ENCODE peak calls at places on chromosomes 3 and 15, in seven cellular contexts. U is AG04450, K is brain microvascular endothelial cell, T is mucosa of descending colon, G is A549, H is AG10803, M is cardiac muscle cell. F is an unnamed sample.

GRCh38 chr15:48877630-48878595 is at the start of gene EID1:
- DNase-seq in U (peak), K (peak), T (peak), G (peak), H (peak), M (peak), F (peak)

GRCh38 chr3:155252535-155252934 is 40.9 kb downstream of the STRIT1 start:
- DNase-seq in U (no peak), K (peak), T (no peak), G (no peak), H (peak), M (no peak), F (no peak)

GRCh38 chr15:92636950-92637481 is 18.6 kb downstream of the FAM174B start:
- DNase-seq in U (no peak), K (no peak), T (peak), G (no peak), H (no peak), M (no peak), F (peak)

GRCh38 chr3:171498921-171499320 is 38.7 kb upstream of the TNIK start:
- DNase-seq in U (no peak), K (no peak), T (no peak), G (no peak), H (no peak), M (no peak), F (no peak)

GRCh38 chr15:35289029-35289617 is 204.0 kb upstream of the NANOGP8 start:
- DNase-seq in U (peak), K (peak), T (peak), G (peak), H (peak), M (peak), F (peak)

GRCh38 chr15:85414991-85415390 is 34.6 kb downstream of the AKAP13 start:
- DNase-seq in U (no peak), K (no peak), T (no peak), G (no peak), H (no peak), M (no peak), F (no peak)

GRCh38 chr3:13866406-13866965 is 13.4 kb downstream of the WNT7A start:
- DNase-seq in U (no peak), K (no peak), T (no peak), G (no peak), H (no peak), M (no peak), F (no peak)

GRCh38 chr3:14166877-14167605 is 11.4 kb downstream of the XPC start:
- DNase-seq in U (no peak), K (no peak), T (no peak), G (no peak), H (no peak), M (no peak), F (no peak)

GRCh38 chr3:4820296-4821121 is 158.7 kb upstream of the BHLHE40 start:
- DNase-seq in U (no peak), K (no peak), T (no peak), G (no peak), H (no peak), M (no peak), F (no peak)

GRCh38 chr3:70849911-70850699 is 537.7 kb upstream of the MDFIC2 start:
- DNase-seq in U (peak), K (peak), T (no peak), G (peak), H (peak), M (no peak), F (no peak)

GRCh38 chr15:73633991-73634495 is 854 bp upstream of the NPTN start:
- DNase-seq in U (peak), K (peak), T (no peak), G (peak), H (peak), M (no peak), F (no peak)

GRCh38 chr3:96863129-96863740 is 48.8 kb downstream of the EPHA6 start:
- DNase-seq in U (no peak), K (peak), T (peak), G (no peak), H (peak), M (peak), F (peak)

GRCh38 chr15:51088585-51088984 is 6.1 kb downstream of the TNFAIP8L3 start:
- DNase-seq in U (no peak), K (no peak), T (no peak), G (no peak), H (no peak), M (no peak), F (no peak)

GRCh38 chr3:157088506-157089454 is 71.2 kb downstream of the CCNL1 start:
- DNase-seq in U (peak), K (peak), T (peak), G (peak), H (peak), M (peak), F (peak)

GRCh38 chr15:31459011-31459748 is 132.5 kb downstream of the KLF13 start:
- DNase-seq in U (no peak), K (peak), T (peak), G (no peak), H (no peak), M (no peak), F (peak)
- H3K4me3 ChIP-seq in U (no peak), K (no peak), T (no peak), G (no peak), H (no peak), M (no peak), F (peak)

GRCh38 chr3:158911586-158911985 is 109.7 kb downstream of the MFSD1 start:
- DNase-seq in U (no peak), K (no peak), T (no peak), G (no peak), H (no peak), M (no peak), F (no peak)

GRCh38 chr3:158912188-158912587 is 110.3 kb downstream of the MFSD1 start:
- DNase-seq in U (no peak), K (no peak), T (no peak), G (no peak), H (no peak), M (no peak), F (no peak)

GRCh38 chr3:158909870-158910269 is 108.0 kb downstream of the MFSD1 start:
- DNase-seq in U (no peak), K (peak), T (no peak), G (no peak), H (peak), M (no peak), F (no peak)

GRCh38 chr3:158906749-158907148 is 104.9 kb downstream of the MFSD1 start:
- DNase-seq in U (no peak), K (no peak), T (no peak), G (no peak), H (no peak), M (no peak), F (no peak)

DNA sequence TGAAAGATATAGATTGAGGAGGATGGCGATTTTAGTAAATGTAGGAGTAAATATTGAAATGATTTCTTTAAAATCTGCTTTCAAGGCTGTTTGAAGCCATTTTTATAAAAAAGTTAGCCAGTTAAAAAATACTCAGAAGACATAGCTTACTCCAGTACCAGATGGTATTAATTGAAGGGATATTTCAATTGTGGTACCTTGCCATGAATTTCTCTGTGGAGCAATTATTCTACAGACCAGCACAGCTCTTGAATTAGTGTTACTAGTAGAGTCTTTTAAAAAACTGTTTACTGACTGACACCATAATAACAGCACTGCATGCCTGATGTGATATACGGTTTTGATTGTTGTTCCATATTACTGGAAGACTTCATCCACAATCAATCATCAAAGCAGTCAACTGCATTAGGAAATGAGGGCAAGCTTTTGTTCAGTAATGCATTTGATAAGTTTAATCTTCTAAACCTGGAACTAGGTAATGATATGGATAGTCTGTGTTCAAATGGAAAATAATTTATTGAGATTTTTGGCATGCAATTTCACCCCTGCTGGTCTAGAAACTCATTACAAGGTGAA is 106.4 kb downstream of the MFSD1 start:
- DNase-seq in U (no peak), K (no peak), T (no peak), G (no peak), H (peak), M (no peak), F (no peak)
- TF ChIP-seq CTCF in U (no peak), K (no peak), T (no peak), G (no peak), H (peak), M (no peak), F (no peak)

GRCh38 chr3:119834754-119835365 is 53.0 kb downstream of the NR1I2 start:
- DNase-seq in U (no peak), K (no peak), T (no peak), G (no peak), H (no peak), M (no peak), F (no peak)

GRCh38 chr3:119827209-119827608 is 45.3 kb downstream of the NR1I2 start:
- DNase-seq in U (no peak), K (no peak), T (no peak), G (no peak), H (no peak), M (no peak), F (no peak)

GRCh38 chr3:119829431-119829830 is 47.5 kb downstream of the NR1I2 start:
- DNase-seq in U (no peak), K (no peak), T (no peak), G (no peak), H (no peak), M (no peak), F (no peak)

GRCh38 chr3:119831022-119831421 is 49.1 kb downstream of the NR1I2 start:
- DNase-seq in U (no peak), K (no peak), T (no peak), G (no peak), H (no peak), M (no peak), F (no peak)

GRCh38 chr3:119831941-119832371 is 50.1 kb downstream of the NR1I2 start:
- DNase-seq in U (peak), K (peak), T (no peak), G (no peak), H (peak), M (no peak), F (no peak)
- H3K4me3 ChIP-seq in U (no peak), K (no peak), T (no peak), G (no peak), H (no peak), M (no peak), F (no peak)

GRCh38 chr15:32956006-32956405 is 238.2 kb downstream of the GREM1 start:
- DNase-seq in U (peak), K (peak), T (peak), G (peak), H (peak), M (peak), F (peak)
- TF ChIP-seq CTCF in U (peak), K (peak), T (no peak), G (peak), H (peak), M (peak), F (peak)

GRCh38 chr15:67548862-67549651 is 6.6 kb downstream of the MAP2K5 start:
- DNase-seq in U (no peak), K (peak), T (peak), G (no peak), H (no peak), M (peak), F (no peak)
- H3K4me3 ChIP-seq in U (no peak), K (no peak), T (no peak), G (no peak), H (no peak), M (no peak), F (no peak)

GRCh38 chr15:25407950-25408349 is 30.9 kb downstream of the UBE3A start:
- DNase-seq in U (no peak), K (no peak), T (no peak), G (no peak), H (no peak), M (no peak), F (no peak)
- TF ChIP-seq CTCF in U (no peak), K (no peak), T (no peak), G (no peak), H (no peak), M (no peak), F (no peak)

GRCh38 chr3:94032187-94032586 is 3.8 kb upstream of the STX19 start:
- DNase-seq in U (peak), K (no peak), T (no peak), G (no peak), H (peak), M (no peak), F (no peak)

GRCh38 chr3:94026623-94027022 is 1.8 kb downstream of the STX19 start:
- DNase-seq in U (no peak), K (no peak), T (no peak), G (no peak), H (no peak), M (no peak), F (no peak)

GRCh38 chr3:94024385-94024784 is 4.0 kb downstream of the STX19 start:
- DNase-seq in U (no peak), K (no peak), T (peak), G (no peak), H (peak), M (no peak), F (no peak)

DNA sequence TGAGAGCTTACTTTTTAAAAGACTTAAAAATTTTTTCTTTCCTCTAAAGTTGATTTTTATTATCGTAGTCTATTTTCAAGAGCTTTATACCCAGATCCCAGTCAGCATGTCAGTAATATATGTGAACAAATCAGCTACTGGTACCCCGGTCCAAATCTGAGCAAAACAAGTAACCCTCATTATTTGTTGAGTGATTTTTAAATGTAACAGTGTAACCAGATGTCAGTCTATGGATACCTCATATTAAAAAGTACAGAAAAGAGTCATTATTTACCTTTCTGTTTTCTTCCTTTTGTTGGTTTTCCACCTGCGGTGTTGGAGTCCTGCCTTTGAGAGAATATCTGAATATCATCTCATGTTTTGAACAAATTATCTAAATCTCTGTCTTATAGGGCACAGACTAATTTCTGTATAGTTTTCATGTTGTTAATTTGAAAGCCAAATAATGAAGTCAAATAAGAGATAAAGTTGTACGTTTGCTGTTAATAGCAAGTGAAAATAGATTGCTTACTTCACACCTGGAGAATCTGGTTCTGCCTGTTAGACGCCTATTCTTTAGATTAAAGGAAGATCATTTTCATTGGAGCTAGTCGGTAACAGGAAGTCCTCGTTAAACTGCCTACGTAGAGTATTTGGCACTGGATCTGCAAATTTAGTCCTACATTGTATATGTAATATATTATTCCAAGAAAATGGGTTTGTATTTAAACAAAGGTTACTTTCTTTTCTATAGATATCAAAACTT is at the start of gene STX19:
- DNase-seq in U (no peak), K (no peak), T (peak), G (no peak), H (no peak), M (no peak), F (no peak)
- H3K4me3 ChIP-seq in U (no peak), K (no peak), T (peak), G (no peak), H (no peak), M (no peak), F (no peak)

GRCh38 chr3:8761866-8762265 is 7.5 kb downstream of the OXTR start:
- DNase-seq in U (no peak), K (no peak), T (no peak), G (no peak), H (no peak), M (no peak), F (no peak)

GRCh38 chr3:8757551-8758518 is 11.6 kb downstream of the OXTR start:
- DNase-seq in U (no peak), K (peak), T (no peak), G (no peak), H (peak), M (no peak), F (peak)

GRCh38 chr3:8759038-8759755 is 10.2 kb downstream of the OXTR start:
- DNase-seq in U (no peak), K (no peak), T (no peak), G (no peak), H (peak), M (no peak), F (no peak)

GRCh38 chr3:8760506-8760905 is 8.9 kb downstream of the OXTR start:
- DNase-seq in U (no peak), K (no peak), T (no peak), G (no peak), H (no peak), M (no peak), F (no peak)

DNA sequence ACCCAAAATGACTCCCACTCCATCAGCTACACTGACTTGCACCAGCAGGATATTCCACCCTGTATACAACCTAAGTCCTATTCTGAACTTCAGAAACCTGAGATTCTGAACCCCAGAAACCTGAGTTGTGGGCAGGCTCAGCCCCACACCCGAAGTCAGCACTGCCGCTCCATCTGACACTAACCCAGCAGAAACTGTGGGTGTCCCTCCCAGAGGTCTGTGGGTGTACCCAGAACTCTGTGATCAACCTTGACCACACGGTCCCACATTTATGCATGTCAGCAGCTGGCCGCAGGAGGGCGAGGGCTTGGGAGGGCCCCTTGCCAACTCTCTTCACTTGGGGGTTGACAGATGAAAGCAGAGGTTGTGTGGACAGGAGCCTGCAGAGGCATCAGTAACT is 9.3 kb downstream of the OXTR start:
- DNase-seq in U (no peak), K (no peak), T (no peak), G (no peak), H (no peak), M (no peak), F (no peak)
- TF ChIP-seq CTCF in U (no peak), K (no peak), T (no peak), G (no peak), H (no peak), M (no peak), F (no peak)

DNA sequence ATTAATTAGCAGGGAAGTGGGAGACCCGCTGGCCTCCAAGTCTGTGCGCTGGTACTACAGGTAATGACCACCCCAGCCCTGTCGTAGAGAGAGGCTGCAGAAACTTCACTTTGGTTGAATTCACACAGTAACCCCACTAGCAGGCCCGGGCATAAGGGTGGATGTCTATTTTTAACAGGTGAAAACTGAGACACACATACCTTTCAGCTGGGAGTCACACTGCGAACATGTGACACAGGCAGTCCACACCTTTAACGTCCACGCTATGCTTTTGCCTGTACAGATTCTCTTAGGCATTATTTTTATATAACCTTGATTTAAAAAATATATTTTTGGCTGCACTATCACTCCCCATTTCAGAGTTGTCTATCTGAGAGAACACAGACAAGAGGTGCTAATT is 3.9 kb downstream of the LRRK1 start:
- DNase-seq in U (no peak), K (no peak), T (no peak), G (no peak), H (no peak), M (no peak), F (peak)
- H3K4me3 ChIP-seq in U (no peak), K (no peak), T (no peak), G (no peak), H (no peak), M (no peak), F (peak)

F was measured in GM12865.